ENCODE peak calls at places on chromosomes 6 and 20, in seven cellular contexts. X is NCI-H748 treated with DMSO at 0.1 percent for 48 hours; A is CD4-positive, alpha-beta T cell; K is RPMI8226; U is AG09309; Z is stimulated activated CD4-positive, alpha-beta T cell treated with anti-CD3 and anti-CD28 coated beads, Interleukin-15, amount 100 ng/mL, for 1 hour; B is CD8-positive, alpha-beta T cell. D is an unnamed sample.

GRCh38 chr20:8155848-8156602 is 24.0 kb downstream of the PLCB1 start:
- DNase-seq in K (no peak), Z (no peak), X (peak; percentile 81), A (no peak), B (no peak), U (no peak), D (no peak)

GRCh38 chr6:14713008-14713452 is 532.8 kb upstream of the JARID2 start:
- DNase-seq in B (no peak), K (no peak), U (peak; percentile 84), Z (no peak), X (no peak), A (no peak), D (no peak)

GRCh38 chr6:34143884-34144580 is 1.9 kb downstream of the GRM4 start:
- DNase-seq in Z (no peak), A (peak; percentile 58), U (no peak), B (no peak), K (peak; percentile 73), X (peak; percentile 78), D (no peak)

GRCh38 chr20:58512808-58513552 is 2.2 kb downstream of the APCDD1L start:
- DNase-seq in B (no peak), K (no peak), X (no peak), U (no peak), A (no peak), Z (no peak), D (no peak)

GRCh38 chr6:146543211-146543939 is at the start of gene RAB32:
- DNase-seq in B (no peak), A (no peak), U (peak; percentile 78), Z (no peak), X (no peak), K (peak; percentile 38), D (peak; percentile 10)

GRCh38 chr6:118719351-118720124 is 68.1 kb upstream of the CEP85L start:
- DNase-seq in B (no peak), X (no peak), K (no peak), U (no peak), A (peak; percentile 44), Z (no peak), D (no peak)

GRCh38 chr6:137637161-137637560 is 143.0 kb upstream of the OLIG3 start:
- DNase-seq in X (no peak), K (no peak), Z (no peak), U (peak; percentile 98), A (no peak), B (no peak), D (no peak)

GRCh38 chr6:46605091-46605797 is 47.4 kb downstream of the CYP39A1 start:
- DNase-seq in K (no peak), Z (no peak), A (no peak), B (no peak), X (no peak), U (no peak), D (no peak)

GRCh38 chr6:44127186-44128019 is at the start of the genes MRPL14 and TMEM63B:
- DNase-seq in A (peak; percentile 92), U (no peak), Z (peak; percentile 89), B (peak; percentile 81), X (peak; percentile 66), K (peak; percentile 92), D (peak; percentile 88)

GRCh38 chr6:8947900-8948299 is 512.6 kb upstream of the SLC35B3 start:
- DNase-seq in A (no peak), Z (no peak), U (no peak), B (no peak), X (no peak), K (no peak), D (no peak)

GRCh38 chr20:8260837-8261241 is 128.8 kb downstream of the PLCB1 start:
- DNase-seq in A (no peak), B (no peak), X (no peak), K (no peak), Z (no peak), U (no peak), D (no peak)

GRCh38 chr6:159089909-159090308 is 45.1 kb upstream of the TAGAP start:
- DNase-seq in X (no peak), A (no peak), U (no peak), Z (no peak), B (no peak), K (no peak), D (no peak)

GRCh38 chr6:2086328-2087008 is 158.9 kb downstream of the GMDS start:
- DNase-seq in X (no peak), K (no peak), A (no peak), B (no peak), Z (no peak), U (peak; percentile 46), D (no peak)

GRCh38 chr20:18678599-18678998 is 90.7 kb downstream of the DTD1 start:
- DNase-seq in K (no peak), A (no peak), X (no peak), U (no peak), Z (no peak), B (no peak), D (no peak)

GRCh38 chr6:12704946-12705345 is 11.6 kb upstream of the PHACTR1 start:
- DNase-seq in K (no peak), U (no peak), X (no peak), Z (no peak), A (no peak), B (no peak), D (no peak)

GRCh38 chr6:40054602-40055001 is 120.3 kb upstream of the MOCS1 start:
- DNase-seq in U (no peak), X (no peak), K (no peak), B (no peak), A (no peak), Z (no peak), D (no peak)

GRCh38 chr6:7137335-7138106 is 29.8 kb downstream of the RREB1 start:
- DNase-seq in K (peak; percentile 95), X (no peak), U (no peak), B (no peak), A (peak; percentile 60), Z (peak; percentile 31), D (peak; percentile 48)

GRCh38 chr6:144594571-144594970 is 309.4 kb downstream of the UTRN start:
- DNase-seq in Z (no peak), A (no peak), U (no peak), B (no peak), X (no peak), K (no peak), D (no peak)

GRCh38 chr6:38350882-38351281 is 288.8 kb downstream of the BTBD9 start:
- DNase-seq in K (no peak), A (no peak), B (no peak), U (no peak), Z (no peak), X (no peak), D (no peak)

GRCh38 chr6:25342784-25343183 is 63.6 kb downstream of the CARMIL1 start:
- DNase-seq in X (no peak), U (peak; percentile 38), K (no peak), B (no peak), A (no peak), Z (no peak), D (no peak)

GRCh38 chr6:33785766-33786165 is 3.2 kb downstream of the LEMD2 start:
- DNase-seq in Z (no peak), X (no peak), B (no peak), U (peak; percentile 85), A (no peak), K (no peak), D (no peak)

GRCh38 chr20:38210741-38211140 is 45.7 kb upstream of the TGM2 start:
- DNase-seq in K (no peak), U (no peak), Z (no peak), X (no peak), B (no peak), A (no peak), D (no peak)

GRCh38 chr20:44137210-44137781 is 49.7 kb downstream of the JPH2 start:
- DNase-seq in A (no peak), U (no peak), K (no peak), B (no peak), X (no peak), Z (no peak), D (no peak)

GRCh38 chr20:45066372-45066771 is 34.6 kb downstream of the KCNS1 start:
- DNase-seq in A (no peak), X (no peak), K (no peak), Z (no peak), U (no peak), B (no peak), D (no peak)

GRCh38 chr20:37915800-37916570 is 13.1 kb downstream of the VSTM2L start:
- DNase-seq in X (no peak), U (no peak), A (no peak), Z (no peak), B (no peak), K (no peak), D (no peak)

GRCh38 chr6:79868098-79868722 is 79.1 kb downstream of the ELOVL4 start:
- DNase-seq in A (no peak), Z (no peak), K (peak; percentile 60), X (peak; percentile 91), B (no peak), U (peak; percentile 23), D (peak; percentile 60)

GRCh38 chr6:112833546-112834215 is 486.6 kb downstream of the RFPL4B start:
- DNase-seq in K (no peak), X (no peak), A (no peak), U (no peak), B (no peak), Z (no peak), D (no peak)

GRCh38 chr6:169571123-169571962 is 130.5 kb downstream of the WDR27 start:
- DNase-seq in B (no peak), U (no peak), Z (no peak), X (no peak), K (no peak), A (no peak), D (no peak)

GRCh38 chr6:37875561-37876309 is 56.2 kb downstream of the ZFAND3 start:
- DNase-seq in A (no peak), X (no peak), B (no peak), K (no peak), Z (no peak), U (no peak), D (no peak)

GRCh38 chr6:166625356-166625755 is 1.7 kb downstream of the RPS6KA2 start:
- DNase-seq in K (no peak), Z (no peak), B (no peak), A (no peak), X (no peak), U (no peak), D (no peak)

GRCh38 chr6:44001318-44001868 is 125.9 kb downstream of the MRPL14 start:
- DNase-seq in B (no peak), Z (no peak), A (no peak), K (peak; percentile 17), U (no peak), X (no peak), D (no peak)

GRCh38 chr20:42530855-42531674 is 658.6 kb downstream of the PTPRT start:
- DNase-seq in A (no peak), K (peak; percentile 51), X (peak; percentile 63), U (no peak), B (no peak), Z (no peak), D (no peak)

GRCh38 chr6:136693090-136693489 is 99.2 kb downstream of the MAP3K5 start:
- DNase-seq in B (no peak), Z (no peak), K (no peak), A (no peak), X (no peak), U (no peak), D (no peak)

GRCh38 chr6:1286972-1287600 is 24.8 kb upstream of the FOXQ1 start:
- DNase-seq in X (no peak), B (no peak), U (peak; percentile 85), Z (no peak), K (no peak), A (no peak), D (no peak)